ENCODE peak calls at places on chromosome 10, in ten cellular contexts. One of them, this sample, is unnamed.

GRCh38 chr10:279655-280054 is 144.4 kb downstream of the ZMYND11 start:
- DNase-seq in psoas muscle: no peak
- DNase-seq in upper lobe of right lung: no peak
- DNase-seq in colonic mucosa: no peak
- DNase-seq in CD8-positive, alpha-beta T cell: no peak
- DNase-seq in PC-3: no peak
- DNase-seq in IMR-90: no peak
- DNase-seq in adrenal gland: no peak
- DNase-seq in heart right ventricle: no peak
- DNase-seq in heart left ventricle: no peak
- DNase-seq in this sample: no peak

GRCh38 chr10:63583909-63584747 is 62.9 kb downstream of the REEP3 start:
- DNase-seq in PC-3: no peak
- DNase-seq in adrenal gland: no peak
- DNase-seq in upper lobe of right lung: no peak
- DNase-seq in CD8-positive, alpha-beta T cell: no peak
- DNase-seq in colonic mucosa: no peak
- DNase-seq in heart left ventricle: no peak
- DNase-seq in IMR-90: no peak
- DNase-seq in heart right ventricle: no peak
- DNase-seq in psoas muscle: no peak
- DNase-seq in this sample: no peak

GRCh38 chr10:64091889-64092288 is 570.7 kb downstream of the REEP3 start:
- DNase-seq in heart right ventricle: no peak
- DNase-seq in upper lobe of right lung: no peak
- DNase-seq in psoas muscle: no peak
- DNase-seq in CD8-positive, alpha-beta T cell: no peak
- DNase-seq in IMR-90: no peak
- DNase-seq in adrenal gland: no peak
- DNase-seq in colonic mucosa: peak; percentile 22
- DNase-seq in heart left ventricle: no peak
- DNase-seq in PC-3: peak; percentile 72
- DNase-seq in this sample: peak; percentile 23

GRCh38 chr10:67884842-67885680 is 605 bp downstream of the SIRT1 start:
- DNase-seq in PC-3: peak; percentile 80
- DNase-seq in psoas muscle: peak; percentile 83
- DNase-seq in colonic mucosa: peak; percentile 83
- DNase-seq in adrenal gland: peak; percentile 85
- DNase-seq in heart right ventricle: peak; percentile 84
- DNase-seq in IMR-90: peak; percentile 63
- DNase-seq in CD8-positive, alpha-beta T cell: peak; percentile 75
- DNase-seq in heart left ventricle: peak; percentile 91
- DNase-seq in upper lobe of right lung: peak; percentile 92
- DNase-seq in this sample: peak; percentile 84

GRCh38 chr10:63554666-63555065 is 33.5 kb downstream of the REEP3 start:
- DNase-seq in heart left ventricle: no peak
- DNase-seq in psoas muscle: no peak
- DNase-seq in IMR-90: peak; percentile 91
- DNase-seq in PC-3: peak; percentile 89
- DNase-seq in colonic mucosa: no peak
- DNase-seq in adrenal gland: no peak
- DNase-seq in CD8-positive, alpha-beta T cell: peak; percentile 89
- DNase-seq in upper lobe of right lung: no peak
- DNase-seq in heart right ventricle: no peak
- DNase-seq in this sample: no peak

GRCh38 chr10:28781296-28781695 is 104.0 kb downstream of the BAMBI start:
- DNase-seq in upper lobe of right lung: no peak
- DNase-seq in colonic mucosa: no peak
- DNase-seq in heart left ventricle: no peak
- DNase-seq in IMR-90: no peak
- DNase-seq in PC-3: no peak
- DNase-seq in psoas muscle: no peak
- DNase-seq in CD8-positive, alpha-beta T cell: no peak
- DNase-seq in heart right ventricle: no peak
- DNase-seq in adrenal gland: no peak
- DNase-seq in this sample: no peak

GRCh38 chr10:96321822-96322221 is 17.6 kb downstream of the DNTT start:
- DNase-seq in psoas muscle: no peak
- DNase-seq in colonic mucosa: no peak
- DNase-seq in PC-3: no peak
- DNase-seq in heart right ventricle: no peak
- DNase-seq in CD8-positive, alpha-beta T cell: no peak
- DNase-seq in adrenal gland: no peak
- DNase-seq in heart left ventricle: no peak
- DNase-seq in IMR-90: no peak
- DNase-seq in upper lobe of right lung: no peak
- DNase-seq in this sample: no peak

GRCh38 chr10:35307297-35307696 is 29.0 kb upstream of the CCNY start:
- DNase-seq in CD8-positive, alpha-beta T cell: no peak
- DNase-seq in PC-3: peak; percentile 100
- DNase-seq in psoas muscle: no peak
- DNase-seq in adrenal gland: no peak
- DNase-seq in colonic mucosa: no peak
- DNase-seq in heart left ventricle: no peak
- DNase-seq in IMR-90: peak; percentile 61
- DNase-seq in upper lobe of right lung: no peak
- DNase-seq in heart right ventricle: no peak
- DNase-seq in this sample: no peak

GRCh38 chr10:128064615-128065580 is 61.3 kb downstream of the MKI67 start:
- DNase-seq in heart right ventricle: peak; percentile 52
- DNase-seq in CD8-positive, alpha-beta T cell: peak; percentile 82
- DNase-seq in adrenal gland: peak; percentile 79
- DNase-seq in PC-3: no peak
- DNase-seq in psoas muscle: peak; percentile 82
- DNase-seq in IMR-90: peak; percentile 49
- DNase-seq in upper lobe of right lung: peak; percentile 82
- DNase-seq in colonic mucosa: peak; percentile 38
- DNase-seq in heart left ventricle: peak; percentile 79
- DNase-seq in this sample: no peak

GRCh38 chr10:96401036-96401435 is 42.2 kb upstream of the OPALIN start:
- DNase-seq in upper lobe of right lung: no peak
- DNase-seq in psoas muscle: no peak
- DNase-seq in colonic mucosa: no peak
- DNase-seq in PC-3: no peak
- DNase-seq in adrenal gland: no peak
- DNase-seq in heart right ventricle: no peak
- DNase-seq in CD8-positive, alpha-beta T cell: no peak
- DNase-seq in IMR-90: no peak
- DNase-seq in heart left ventricle: no peak
- DNase-seq in this sample: no peak

GRCh38 chr10:71974489-71975011 is 10.4 kb downstream of the CHST3 start:
- DNase-seq in heart left ventricle: no peak
- DNase-seq in adrenal gland: peak; percentile 71
- DNase-seq in psoas muscle: peak; percentile 82
- DNase-seq in CD8-positive, alpha-beta T cell: no peak
- DNase-seq in colonic mucosa: no peak
- DNase-seq in upper lobe of right lung: no peak
- DNase-seq in heart right ventricle: no peak
- DNase-seq in PC-3: peak; percentile 73
- DNase-seq in IMR-90: peak; percentile 74
- DNase-seq in this sample: no peak

GRCh38 chr10:20429742-20430141 is 467.4 kb downstream of the NEBL start:
- DNase-seq in heart left ventricle: no peak
- DNase-seq in CD8-positive, alpha-beta T cell: no peak
- DNase-seq in PC-3: no peak
- DNase-seq in IMR-90: no peak
- DNase-seq in colonic mucosa: no peak
- DNase-seq in adrenal gland: no peak
- DNase-seq in upper lobe of right lung: no peak
- DNase-seq in psoas muscle: no peak
- DNase-seq in heart right ventricle: no peak
- DNase-seq in this sample: no peak

GRCh38 chr10:28503114-28503513 is 29.8 kb upstream of the WAC start:
- DNase-seq in heart right ventricle: peak; percentile 15
- DNase-seq in PC-3: peak; percentile 81
- DNase-seq in psoas muscle: no peak
- DNase-seq in CD8-positive, alpha-beta T cell: no peak
- DNase-seq in colonic mucosa: peak; percentile 83
- DNase-seq in heart left ventricle: peak; percentile 33
- DNase-seq in IMR-90: no peak
- DNase-seq in upper lobe of right lung: no peak
- DNase-seq in adrenal gland: no peak
- DNase-seq in this sample: peak; percentile 51

GRCh38 chr10:69344591-69345244 is 66.4 kb downstream of the HK1 start:
- DNase-seq in IMR-90: no peak
- DNase-seq in PC-3: no peak
- DNase-seq in heart right ventricle: no peak
- DNase-seq in psoas muscle: no peak
- DNase-seq in adrenal gland: no peak
- DNase-seq in upper lobe of right lung: no peak
- DNase-seq in heart left ventricle: no peak
- DNase-seq in CD8-positive, alpha-beta T cell: peak; percentile 45
- DNase-seq in colonic mucosa: peak; percentile 45
- DNase-seq in this sample: no peak

GRCh38 chr10:118754132-118754555 is 626 bp downstream of the CACUL1 start:
- DNase-seq in adrenal gland: peak; percentile 70
- DNase-seq in upper lobe of right lung: peak; percentile 81
- DNase-seq in colonic mucosa: peak; percentile 65
- DNase-seq in heart left ventricle: peak; percentile 49
- DNase-seq in CD8-positive, alpha-beta T cell: peak; percentile 33
- DNase-seq in heart right ventricle: peak; percentile 28
- DNase-seq in psoas muscle: peak; percentile 48
- DNase-seq in PC-3: peak; percentile 31
- DNase-seq in IMR-90: no peak
- DNase-seq in this sample: peak; percentile 52

GRCh38 chr10:132273966-132274365 is 33.8 kb downstream of the STK32C start:
- DNase-seq in adrenal gland: no peak
- DNase-seq in heart left ventricle: no peak
- DNase-seq in psoas muscle: peak; percentile 1
- DNase-seq in heart right ventricle: no peak
- DNase-seq in PC-3: no peak
- DNase-seq in CD8-positive, alpha-beta T cell: no peak
- DNase-seq in upper lobe of right lung: no peak
- DNase-seq in colonic mucosa: no peak
- DNase-seq in IMR-90: no peak
- DNase-seq in this sample: no peak

GRCh38 chr10:102752266-102752930 is 8.7 kb downstream of the WBP1L start:
- DNase-seq in colonic mucosa: no peak
- DNase-seq in PC-3: no peak
- DNase-seq in heart left ventricle: no peak
- DNase-seq in CD8-positive, alpha-beta T cell: no peak
- DNase-seq in psoas muscle: no peak
- DNase-seq in upper lobe of right lung: no peak
- DNase-seq in heart right ventricle: no peak
- DNase-seq in IMR-90: peak; percentile 83
- DNase-seq in adrenal gland: peak; percentile 59
- DNase-seq in this sample: no peak

GRCh38 chr10:17115683-17116082 is 13.9 kb downstream of the CUBN start:
- DNase-seq in colonic mucosa: no peak
- DNase-seq in adrenal gland: no peak
- DNase-seq in IMR-90: peak; percentile 51
- DNase-seq in CD8-positive, alpha-beta T cell: no peak
- DNase-seq in heart left ventricle: no peak
- DNase-seq in heart right ventricle: no peak
- DNase-seq in upper lobe of right lung: no peak
- DNase-seq in PC-3: peak; percentile 68
- DNase-seq in psoas muscle: no peak
- DNase-seq in this sample: no peak

DNA sequence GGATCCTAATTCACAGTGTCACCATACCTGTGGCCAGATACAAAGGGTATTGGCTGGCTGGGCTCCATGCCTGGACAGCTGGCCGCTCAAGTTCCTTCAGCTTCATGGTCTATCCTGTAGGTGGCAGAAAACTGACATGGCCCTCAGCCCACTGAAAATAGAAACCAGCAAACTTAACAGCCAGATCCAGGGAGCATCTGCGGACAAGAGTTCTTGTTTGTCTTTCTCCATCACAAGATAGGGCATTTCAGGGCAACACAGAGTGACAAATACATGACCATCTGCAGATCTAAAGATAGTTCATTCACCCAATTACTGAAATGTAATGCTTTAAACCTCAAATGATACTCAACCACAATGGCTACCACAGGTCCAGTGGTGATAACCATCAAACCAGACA is 2.8 kb downstream of the SEC31B start:
- DNase-seq in colonic mucosa: no peak
- DNase-seq in IMR-90: no peak
- DNase-seq in PC-3: no peak
- DNase-seq in psoas muscle: peak; percentile 52
- DNase-seq in heart left ventricle: no peak
- DNase-seq in CD8-positive, alpha-beta T cell: no peak
- DNase-seq in upper lobe of right lung: no peak
- DNase-seq in heart right ventricle: no peak
- DNase-seq in adrenal gland: no peak
- DNase-seq in this sample: peak; percentile 12
- H3K4me1 ChIP-seq in colonic mucosa: no peaks in the 10 kb centered on the region
- H3K4me1 ChIP-seq in IMR-90: peaks cover 5% of the 10 kb centered on the region
- H3K4me1 ChIP-seq in PC-3: peaks cover 8% of the 10 kb centered on the region
- H3K4me1 ChIP-seq in psoas muscle: peaks cover 28% of the 10 kb centered on the region
- H3K4me1 ChIP-seq in heart left ventricle: peaks cover 13% of the 10 kb centered on the region
- H3K4me1 ChIP-seq in CD8-positive, alpha-beta T cell: peaks cover 21% of the 10 kb centered on the region
- H3K4me1 ChIP-seq in upper lobe of right lung: peaks cover 7% of the 10 kb centered on the region
- H3K4me1 ChIP-seq in heart right ventricle: peaks cover 12% of the 10 kb centered on the region
- H3K4me1 ChIP-seq in adrenal gland: no peaks in the 10 kb centered on the region
- H3K4me1 ChIP-seq in this sample: no peaks in the 10 kb centered on the region

GRCh38 chr10:90592903-90593302 is 264.9 kb downstream of the HTR7 start:
- DNase-seq in colonic mucosa: no peak
- DNase-seq in CD8-positive, alpha-beta T cell: no peak
- DNase-seq in psoas muscle: no peak
- DNase-seq in adrenal gland: peak; percentile 69
- DNase-seq in heart left ventricle: peak; percentile 36
- DNase-seq in IMR-90: peak; percentile 51
- DNase-seq in upper lobe of right lung: no peak
- DNase-seq in PC-3: peak; percentile 63
- DNase-seq in heart right ventricle: peak; percentile 15
- DNase-seq in this sample: peak; percentile 43
- TF ChIP-seq CTCF in colonic mucosa: no peak
- TF ChIP-seq CTCF in CD8-positive, alpha-beta T cell: no peak
- TF ChIP-seq CTCF in psoas muscle: no peak
- TF ChIP-seq CTCF in adrenal gland: peak; percentile 54
- TF ChIP-seq CTCF in heart left ventricle: peak; percentile 9
- TF ChIP-seq CTCF in IMR-90: peak; percentile 64
- TF ChIP-seq CTCF in upper lobe of right lung: peak; percentile 37
- TF ChIP-seq CTCF in PC-3: peak; percentile 72
- TF ChIP-seq CTCF in heart right ventricle: peak; percentile 39
- TF ChIP-seq CTCF in this sample: peak; percentile 43

DNA sequence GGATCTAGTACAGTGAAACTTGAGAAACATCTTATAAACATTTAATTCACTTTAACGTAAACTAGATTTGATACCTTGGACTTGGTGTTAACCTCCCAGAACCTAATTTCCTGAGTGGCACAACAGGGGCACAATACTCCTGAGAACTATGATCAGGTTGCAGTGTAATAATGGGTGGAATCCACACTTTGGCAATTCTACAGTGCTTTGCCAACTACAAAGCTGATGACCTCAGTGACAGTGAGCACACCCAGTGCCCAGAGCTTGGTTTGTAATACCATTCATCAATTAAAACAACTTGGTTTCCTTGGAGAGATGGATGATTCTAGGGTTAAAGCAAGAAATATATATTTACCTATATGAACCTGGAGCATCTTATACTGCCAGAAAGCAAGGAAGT is 379.2 kb downstream of the NRG3 start:
- DNase-seq in heart left ventricle: no peak
- DNase-seq in PC-3: no peak
- DNase-seq in IMR-90: no peak
- DNase-seq in colonic mucosa: no peak
- DNase-seq in psoas muscle: no peak
- DNase-seq in upper lobe of right lung: no peak
- DNase-seq in heart right ventricle: no peak
- DNase-seq in CD8-positive, alpha-beta T cell: no peak
- DNase-seq in adrenal gland: no peak
- DNase-seq in this sample: no peak
- H3K4me1 ChIP-seq in heart left ventricle: no peaks in the 10 kb centered on the region
- H3K4me1 ChIP-seq in PC-3: no peaks in the 10 kb centered on the region
- H3K4me1 ChIP-seq in IMR-90: no peaks in the 10 kb centered on the region
- H3K4me1 ChIP-seq in colonic mucosa: no peaks in the 10 kb centered on the region
- H3K4me1 ChIP-seq in psoas muscle: no peaks in the 10 kb centered on the region
- H3K4me1 ChIP-seq in upper lobe of right lung: no peaks in the 10 kb centered on the region
- H3K4me1 ChIP-seq in heart right ventricle: no peaks in the 10 kb centered on the region
- H3K4me1 ChIP-seq in CD8-positive, alpha-beta T cell: no peaks in the 10 kb centered on the region
- H3K4me1 ChIP-seq in adrenal gland: no peaks in the 10 kb centered on the region
- H3K4me1 ChIP-seq in this sample: peaks cover 9% of the 10 kb centered on the region

GRCh38 chr10:56632537-56632936 is 271.5 kb upstream of the ZWINT start:
- DNase-seq in upper lobe of right lung: no peak
- DNase-seq in adrenal gland: no peak
- DNase-seq in IMR-90: no peak
- DNase-seq in heart right ventricle: no peak
- DNase-seq in heart left ventricle: no peak
- DNase-seq in psoas muscle: no peak
- DNase-seq in CD8-positive, alpha-beta T cell: no peak
- DNase-seq in colonic mucosa: no peak
- DNase-seq in PC-3: no peak
- DNase-seq in this sample: no peak
- TF ChIP-seq CTCF in upper lobe of right lung: no peak
- TF ChIP-seq CTCF in adrenal gland: no peak
- TF ChIP-seq CTCF in IMR-90: no peak
- TF ChIP-seq CTCF in heart right ventricle: no peak
- TF ChIP-seq CTCF in heart left ventricle: no peak
- TF ChIP-seq CTCF in psoas muscle: no peak
- TF ChIP-seq CTCF in CD8-positive, alpha-beta T cell: no peak
- TF ChIP-seq CTCF in colonic mucosa: no peak
- TF ChIP-seq CTCF in PC-3: no peak
- TF ChIP-seq CTCF in this sample: no peak